ENCODE peak calls at places on chromosomes 6 and 20, in five cellular contexts. One of them, this sample, is unnamed.

GRCh38 chr6:33589723-33590530 is 9.9 kb upstream of the BAK1 start:
- DNase-seq in Peyer's patch: peak; percentile 89
- DNase-seq in activated CD4-positive, alpha-beta T cell treated with anti-CD3 and anti-CD28 coated beads for 1 hour: no peak
- DNase-seq in T-cell: peak; percentile 54
- DNase-seq in COR-L47: peak; percentile 26
- DNase-seq in this sample: no peak

GRCh38 chr6:37489697-37490336 is 9.9 kb downstream of the CCDC167 start:
- DNase-seq in Peyer's patch: peak; percentile 49
- DNase-seq in COR-L47: no peak
- DNase-seq in T-cell: peak; percentile 51
- DNase-seq in activated CD4-positive, alpha-beta T cell treated with anti-CD3 and anti-CD28 coated beads for 1 hour: no peak
- DNase-seq in this sample: no peak

GRCh38 chr6:169215201-169215661 is 38.4 kb downstream of the THBS2 start:
- DNase-seq in COR-L47: no peak
- DNase-seq in Peyer's patch: peak; percentile 42
- DNase-seq in activated CD4-positive, alpha-beta T cell treated with anti-CD3 and anti-CD28 coated beads for 1 hour: no peak
- DNase-seq in T-cell: no peak
- DNase-seq in this sample: no peak

GRCh38 chr6:157724138-157724537 is 98.9 kb upstream of the SNX9 start:
- DNase-seq in Peyer's patch: no peak
- DNase-seq in T-cell: no peak
- DNase-seq in activated CD4-positive, alpha-beta T cell treated with anti-CD3 and anti-CD28 coated beads for 1 hour: no peak
- DNase-seq in COR-L47: no peak
- DNase-seq in this sample: no peak

GRCh38 chr6:138205437-138206094 is 12.7 kb downstream of the PBOV1 start:
- DNase-seq in COR-L47: no peak
- DNase-seq in T-cell: no peak
- DNase-seq in activated CD4-positive, alpha-beta T cell treated with anti-CD3 and anti-CD28 coated beads for 1 hour: no peak
- DNase-seq in Peyer's patch: no peak
- DNase-seq in this sample: no peak

GRCh38 chr6:56843476-56844349 is 111.2 kb upstream of the BEND6 start:
- DNase-seq in activated CD4-positive, alpha-beta T cell treated with anti-CD3 and anti-CD28 coated beads for 1 hour: peak; percentile 21
- DNase-seq in T-cell: peak; percentile 40
- DNase-seq in Peyer's patch: peak; percentile 71
- DNase-seq in COR-L47: peak; percentile 87
- DNase-seq in this sample: no peak

GRCh38 chr20:43955244-43956191 is 40.9 kb downstream of the TOX2 start:
- DNase-seq in activated CD4-positive, alpha-beta T cell treated with anti-CD3 and anti-CD28 coated beads for 1 hour: peak; percentile 20
- DNase-seq in T-cell: peak; percentile 25
- DNase-seq in Peyer's patch: no peak
- DNase-seq in COR-L47: no peak
- DNase-seq in this sample: peak; percentile 9

GRCh38 chr20:20603339-20603990 is 109.0 kb downstream of the RALGAPA2 start:
- DNase-seq in Peyer's patch: no peak
- DNase-seq in activated CD4-positive, alpha-beta T cell treated with anti-CD3 and anti-CD28 coated beads for 1 hour: no peak
- DNase-seq in T-cell: no peak
- DNase-seq in COR-L47: peak; percentile 15
- DNase-seq in this sample: no peak

GRCh38 chr6:5622276-5623005 is 361.1 kb downstream of the FARS2 start:
- DNase-seq in Peyer's patch: no peak
- DNase-seq in activated CD4-positive, alpha-beta T cell treated with anti-CD3 and anti-CD28 coated beads for 1 hour: no peak
- DNase-seq in T-cell: no peak
- DNase-seq in COR-L47: no peak
- DNase-seq in this sample: no peak

GRCh38 chr6:170448317-170448716 is 104.8 kb downstream of the PSMB1 start:
- DNase-seq in T-cell: no peak
- DNase-seq in activated CD4-positive, alpha-beta T cell treated with anti-CD3 and anti-CD28 coated beads for 1 hour: no peak
- DNase-seq in COR-L47: no peak
- DNase-seq in Peyer's patch: no peak
- DNase-seq in this sample: no peak

GRCh38 chr6:14016930-14017625 is 92.3 kb downstream of the RNF182 start:
- DNase-seq in Peyer's patch: no peak
- DNase-seq in T-cell: no peak
- DNase-seq in COR-L47: no peak
- DNase-seq in activated CD4-positive, alpha-beta T cell treated with anti-CD3 and anti-CD28 coated beads for 1 hour: no peak
- DNase-seq in this sample: no peak

GRCh38 chr6:86537311-86537861 is 399.9 kb upstream of the HTR1E start:
- DNase-seq in Peyer's patch: no peak
- DNase-seq in COR-L47: no peak
- DNase-seq in T-cell: no peak
- DNase-seq in activated CD4-positive, alpha-beta T cell treated with anti-CD3 and anti-CD28 coated beads for 1 hour: no peak
- DNase-seq in this sample: no peak

GRCh38 chr6:160733045-160733646 is 31.1 kb downstream of the PLG start:
- DNase-seq in Peyer's patch: peak; percentile 60
- DNase-seq in COR-L47: no peak
- DNase-seq in activated CD4-positive, alpha-beta T cell treated with anti-CD3 and anti-CD28 coated beads for 1 hour: no peak
- DNase-seq in T-cell: no peak
- DNase-seq in this sample: no peak

GRCh38 chr6:157229219-157229607 is 94.1 kb downstream of the TMEM242 start:
- DNase-seq in COR-L47: peak; percentile 68
- DNase-seq in Peyer's patch: peak; percentile 36
- DNase-seq in T-cell: no peak
- DNase-seq in activated CD4-positive, alpha-beta T cell treated with anti-CD3 and anti-CD28 coated beads for 1 hour: no peak
- DNase-seq in this sample: no peak

GRCh38 chr20:61278296-61278695 is 26.2 kb downstream of the CDH4 start:
- DNase-seq in T-cell: no peak
- DNase-seq in Peyer's patch: no peak
- DNase-seq in COR-L47: no peak
- DNase-seq in activated CD4-positive, alpha-beta T cell treated with anti-CD3 and anti-CD28 coated beads for 1 hour: no peak
- DNase-seq in this sample: no peak

GRCh38 chr6:6218246-6219085 is 102.0 kb downstream of the F13A1 start:
- DNase-seq in Peyer's patch: no peak
- DNase-seq in COR-L47: no peak
- DNase-seq in T-cell: no peak
- DNase-seq in activated CD4-positive, alpha-beta T cell treated with anti-CD3 and anti-CD28 coated beads for 1 hour: no peak
- DNase-seq in this sample: no peak

GRCh38 chr20:62962891-62963613 is 10.5 kb downstream of the SLC17A9 start:
- DNase-seq in Peyer's patch: no peak
- DNase-seq in activated CD4-positive, alpha-beta T cell treated with anti-CD3 and anti-CD28 coated beads for 1 hour: no peak
- DNase-seq in T-cell: no peak
- DNase-seq in COR-L47: no peak
- DNase-seq in this sample: no peak

This sample was measured in activated CD4-positive, CD25-positive, alpha-beta regulatory T cell.